ENCODE peak calls at places on chromosomes 5 and 9, in four cellular contexts. A is transverse colon, H is upper lobe of left lung, Z is HepG2. M is an unnamed sample.

GRCh38 chr5:159782197-159782994 is 133.9 kb upstream of the ADRA1B start:
- DNase-seq in Z (no peak), A (no peak), H (no peak), M (peak; percentile 86)

GRCh38 chr5:137622850-137623249 is 113.0 kb downstream of the KLHL3 start:
- DNase-seq in H (peak; percentile 90), Z (peak; percentile 64), A (no peak), M (no peak)

GRCh38 chr5:41772071-41772470 is 98.2 kb downstream of the OXCT1 start:
- DNase-seq in H (no peak), A (no peak), Z (no peak), M (no peak)

GRCh38 chr5:140565024-140565779 is 574 bp downstream of the SLC35A4 start:
- DNase-seq in H (no peak), A (no peak), Z (no peak), M (no peak)

GRCh38 chr9:114098660-114099522 is at the start of gene KIF12:
- DNase-seq in Z (peak; percentile 74), A (peak; percentile 85), H (peak; percentile 75), M (no peak)

GRCh38 chr5:1310118-1310517 is 15.2 kb upstream of the TERT start:
- DNase-seq in Z (no peak), H (no peak), A (no peak), M (no peak)

GRCh38 chr5:9207820-9208418 is 338.0 kb downstream of the SEMA5A start:
- DNase-seq in A (no peak), Z (peak; percentile 34), H (no peak), M (no peak)

GRCh38 chr9:81289622-81290021 is 399.7 kb downstream of the TLE1 start:
- DNase-seq in A (no peak), Z (no peak), H (no peak), M (no peak)

GRCh38 chr9:100287186-100287585 is 65.6 kb downstream of the TEX10 start:
- DNase-seq in H (no peak), A (no peak), Z (no peak), M (no peak)

GRCh38 chr9:135241381-135242380 is 154.2 kb downstream of the OLFM1 start:
- DNase-seq in H (no peak), Z (no peak), A (no peak), M (no peak)

GRCh38 chr5:148094336-148094735 is 30.6 kb downstream of the SPINK5 start:
- DNase-seq in A (no peak), Z (no peak), H (no peak), M (no peak)

GRCh38 chr9:137426018-137426681 is 3.0 kb downstream of the NOXA1 start:
- DNase-seq in Z (no peak), H (no peak), A (no peak), M (no peak)

GRCh38 chr9:25678846-25679360 is 659 bp upstream of the TUSC1 start:
- DNase-seq in A (no peak), Z (no peak), H (no peak), M (no peak)

GRCh38 chr9:134049772-134050588 is 17.8 kb downstream of the BRD3 start:
- DNase-seq in Z (no peak), A (peak; percentile 35), H (no peak), M (no peak)

GRCh38 chr9:125749951-125750655 is 2.9 kb downstream of the PBX3 start:
- DNase-seq in H (no peak), Z (peak; percentile 62), A (no peak), M (no peak)

GRCh38 chr9:35385042-35385441 is 104.9 kb upstream of the RUSC2 start:
- DNase-seq in A (no peak), H (no peak), Z (no peak), M (no peak)

GRCh38 chr9:21996438-21996837 is 1.8 kb downstream of the CDKN2B-AS1 start:
- DNase-seq in H (no peak), Z (no peak), A (no peak), M (no peak)

GRCh38 chr9:79788662-79789061 is 216.9 kb downstream of the TLE4 start:
- DNase-seq in Z (no peak), H (no peak), A (no peak), M (no peak)

GRCh38 chr9:108622467-108622866 is 233.3 kb downstream of the ACTL7B start:
- DNase-seq in A (no peak), H (no peak), Z (no peak), M (no peak)

GRCh38 chr5:127645300-127645726 is 3.6 kb upstream of the CTXN3 start:
- DNase-seq in A (no peak), H (no peak), Z (no peak), M (no peak)

GRCh38 chr9:81069923-81070322 is 619.4 kb downstream of the TLE1 start:
- DNase-seq in A (no peak), Z (no peak), H (no peak), M (no peak)

GRCh38 chr5:135476615-135477493 is 24.7 kb upstream of the TIFAB start:
- DNase-seq in Z (no peak), H (peak; percentile 2), A (no peak), M (no peak)

GRCh38 chr9:112180387-112180881 is 5.3 kb upstream of the SUSD1 start:
- DNase-seq in H (no peak), Z (peak; percentile 86), A (no peak), M (no peak)

GRCh38 chr9:124776952-124777645 is at the start of gene OLFML2A:
- DNase-seq in A (peak; percentile 26), H (no peak), Z (no peak), M (no peak)

GRCh38 chr5:76718880-76719279 is 3.0 kb downstream of the F2R start:
- DNase-seq in H (no peak), A (no peak), Z (no peak), M (no peak)

DNA sequence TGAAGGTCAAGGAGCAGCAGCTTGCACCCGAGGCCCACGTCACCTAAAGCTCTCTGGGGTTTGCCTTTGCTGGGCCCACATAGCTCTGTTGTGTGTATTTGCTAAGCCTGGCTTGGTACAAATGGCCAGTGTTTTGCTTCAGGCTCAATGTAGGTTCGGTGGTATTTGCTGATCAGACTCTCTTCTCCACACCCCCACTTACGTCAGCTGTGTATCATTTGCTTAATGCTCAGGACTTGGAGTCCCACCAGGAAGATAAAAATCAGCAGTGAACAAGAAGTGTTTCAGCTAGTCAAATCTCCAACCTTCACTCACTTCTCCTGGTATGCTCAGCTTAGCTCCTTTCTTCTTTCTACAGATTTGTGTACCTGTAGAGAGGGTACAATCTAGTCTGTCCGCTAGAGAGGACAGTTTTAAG is 4.8 kb upstream of the RFESD start:
- DNase-seq in A (no peak), H (peak; percentile 78), Z (peak; percentile 77), M (no peak)
- TF ChIP-seq EP300 in A (no peak), H (peak; percentile 93), Z (no peak), M (no peak)

GRCh38 chr5:169422087-169422486 is 121.1 kb upstream of the SLIT3 start:
- DNase-seq in A (no peak), Z (no peak), H (no peak), M (no peak)

GRCh38 chr5:169421677-169422076 is 120.7 kb upstream of the SLIT3 start:
- DNase-seq in Z (no peak), H (no peak), A (no peak), M (no peak)

GRCh38 chr5:169424279-169424955 is 123.5 kb upstream of the SLIT3 start:
- DNase-seq in H (no peak), Z (no peak), A (no peak), M (no peak)

GRCh38 chr5:169424956-169425318 is 124.0 kb upstream of the SLIT3 start:
- DNase-seq in Z (no peak), H (no peak), A (no peak), M (no peak)

GRCh38 chr5:169423580-169424278 is 122.8 kb upstream of the SLIT3 start:
- DNase-seq in H (no peak), Z (no peak), A (no peak), M (no peak)
- TF ChIP-seq POLR2AphosphoS5 in H (no peak), Z (no peak), A (no peak), M (no peak)

GRCh38 chr9:97556036-97556720 is 54.7 kb downstream of the TMOD1 start:
- DNase-seq in Z (no peak), H (no peak), A (no peak), M (no peak)

GRCh38 chr9:97554566-97555075 is 53.2 kb downstream of the TMOD1 start:
- DNase-seq in Z (no peak), A (no peak), H (no peak), M (no peak)

GRCh38 chr9:97556721-97557605 is 55.5 kb downstream of the TMOD1 start:
- DNase-seq in Z (no peak), H (no peak), A (no peak), M (no peak)

GRCh38 chr9:97553841-97554240 is 52.4 kb downstream of the TMOD1 start:
- DNase-seq in H (no peak), Z (no peak), A (no peak), M (no peak)

GRCh38 chr9:97555164-97555563 is 53.7 kb downstream of the TMOD1 start:
- DNase-seq in A (no peak), H (no peak), Z (no peak), M (no peak)
- H3K4me1 ChIP-seq in A (peaks cover 20% of the 10 kb centered on the region), H (peaks cover 28% of the 10 kb centered on the region), Z (no peaks in the 10 kb centered on the region), M (peaks cover 51% of the 10 kb centered on the region)

GRCh38 chr9:96087669-96088299 is 212.3 kb downstream of the ERCC6L2 start:
- DNase-seq in A (no peak), Z (no peak), H (no peak), M (no peak)
- TF ChIP-seq EP300 in A (no peak), Z (no peak), H (no peak), M (no peak)

GRCh38 chr5:139117342-139117884 is 80.8 kb downstream of the SIL1 start:
- DNase-seq in A (no peak), Z (peak; percentile 16), H (no peak), M (no peak)
- TF ChIP-seq POLR2AphosphoS5 in A (no peak), Z (no peak), H (no peak), M (no peak)

DNA sequence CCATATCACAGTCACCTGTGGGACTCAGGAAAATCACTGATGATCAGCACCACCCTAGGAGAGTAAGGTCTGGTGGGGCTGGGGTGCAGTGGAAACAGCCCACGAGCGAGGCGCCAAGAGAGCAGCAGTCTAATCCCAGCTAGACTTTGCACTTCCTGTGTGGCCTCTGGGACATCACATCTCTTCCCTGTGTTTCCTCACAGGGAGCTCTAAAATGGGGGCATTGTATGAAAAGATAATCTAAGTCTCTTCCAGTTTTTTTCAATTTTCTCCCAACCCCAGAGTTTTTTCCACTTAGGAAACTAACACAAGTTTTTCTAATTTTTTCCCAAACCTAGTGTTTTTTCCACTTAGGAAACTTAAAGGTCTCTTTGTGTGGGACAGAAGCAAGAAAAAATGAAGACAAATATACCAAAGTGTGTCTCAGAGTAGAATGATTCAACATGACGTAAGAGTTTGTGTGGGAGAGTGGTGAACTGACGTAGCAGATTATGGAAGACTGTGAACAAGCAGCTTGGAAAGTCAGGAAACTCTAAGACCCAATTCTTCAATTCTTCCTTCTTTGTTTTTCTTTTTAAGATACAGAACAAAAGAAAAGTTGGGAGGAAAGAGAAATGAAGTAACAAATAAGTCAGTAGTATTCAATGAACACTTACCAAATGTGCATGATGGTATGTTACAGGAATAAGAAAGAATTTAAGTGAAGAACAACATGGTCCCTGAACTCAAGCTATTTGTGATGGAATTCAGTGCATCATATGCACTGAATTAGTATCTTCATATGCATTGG is 51.3 kb downstream of the LHFPL2 start:
- DNase-seq in A (no peak), H (no peak), Z (peak; percentile 79), M (peak; percentile 57)
- H3K4me1 ChIP-seq in A (peaks cover 69% of the 10 kb centered on the region), H (peaks cover 15% of the 10 kb centered on the region), Z (peaks cover 100% of the 10 kb centered on the region), M (peaks cover 30% of the 10 kb centered on the region)

GRCh38 chr5:157606046-157606445 is 30.5 kb upstream of the ADAM19 start:
- DNase-seq in H (no peak), Z (no peak), A (no peak), M (no peak)
- TF ChIP-seq EP300 in H (no peak), Z (no peak), A (no peak), M (no peak)